ENCODE peak calls at places on chromosomes 12 and 14, in five cellular contexts. Y is left ventricle myocardium inferior, Z is HepG2, T is GM12878, I is GM13976. F is an unnamed sample.
A peak's percentile ranks its signal among the peaks of the same experiment; 100 is the strongest.

GRCh38 chr12:26434299-26434915 is 239.0 kb downstream of the SSPN start:
- DNase-seq in Y (no peak), Z (peak; percentile 48), T (no peak), I (peak; percentile 28), F (peak; percentile 20)

GRCh38 chr14:64736271-64737131 is 32.3 kb downstream of the PLEKHG3 start:
- DNase-seq in T (no peak), I (no peak), Y (peak; percentile 19), Z (peak; percentile 43), F (no peak)

GRCh38 chr12:105220150-105220928 is 15.6 kb downstream of the APPL2 start:
- DNase-seq in Y (no peak), T (no peak), I (no peak), Z (no peak), F (no peak)

GRCh38 chr12:125136702-125137101 is 71.5 kb downstream of the AACS start:
- DNase-seq in T (no peak), Y (no peak), Z (no peak), I (no peak), F (no peak)

GRCh38 chr12:30100736-30101135 is 317.0 kb upstream of the TMTC1 start:
- DNase-seq in Z (no peak), I (no peak), Y (no peak), T (no peak), F (no peak)

GRCh38 chr14:91872517-91873470 is 5.5 kb upstream of the TC2N start:
- DNase-seq in I (no peak), T (no peak), Y (peak; percentile 72), Z (no peak), F (no peak)

GRCh38 chr14:73403181-73403752 is 55.1 kb downstream of the NUMB start:
- DNase-seq in Y (no peak), I (no peak), Z (no peak), T (no peak), F (no peak)

GRCh38 chr12:82774666-82775065 is 88.0 kb downstream of the TMTC2 start:
- DNase-seq in I (no peak), Z (no peak), Y (no peak), T (no peak), F (no peak)

GRCh38 chr12:106146987-106147386 is 8.2 kb upstream of the NUAK1 start:
- DNase-seq in I (no peak), Y (no peak), T (no peak), Z (no peak), F (no peak)

GRCh38 chr12:53299101-53299453 is 418 bp upstream of the MYG1 start:
- DNase-seq in Y (no peak), T (no peak), I (no peak), Z (peak; percentile 23), F (no peak)

GRCh38 chr12:16613199-16613598 is 7.2 kb upstream of the LMO3 start:
- DNase-seq in Y (no peak), Z (no peak), T (no peak), I (no peak), F (no peak)

GRCh38 chr12:132502149-132502881 is 12.4 kb downstream of the FBRSL1 start:
- DNase-seq in I (no peak), Y (no peak), T (no peak), Z (no peak), F (no peak)

GRCh38 chr14:86203843-86204242 is 673.9 kb downstream of the FLRT2 start:
- DNase-seq in Y (no peak), T (no peak), Z (no peak), I (no peak), F (no peak)

GRCh38 chr12:51028126-51028810 is 2.1 kb upstream of the SLC11A2 start:
- DNase-seq in Z (peak; percentile 70), Y (no peak), T (no peak), I (no peak), F (no peak)

GRCh38 chr12:78402366-78403134 is 462.0 kb upstream of the SYT1 start:
- DNase-seq in T (no peak), I (no peak), Y (no peak), Z (no peak), F (no peak)

GRCh38 chr12:118060301-118061010 is 523 bp downstream of the WSB2 start:
- DNase-seq in I (no peak), Y (peak; percentile 61), T (no peak), Z (no peak), F (no peak)

GRCh38 chr12:122942609-122943008 is 23.7 kb downstream of the ABCB9 start:
- DNase-seq in Y (no peak), Z (peak; percentile 68), T (no peak), I (no peak), F (no peak)

GRCh38 chr14:75277796-75278421 is 719 bp upstream of the FOS start:
- DNase-seq in T (no peak), Y (no peak), I (no peak), Z (no peak), F (no peak)

GRCh38 chr14:56004807-56005579 is 113.2 kb upstream of the PELI2 start:
- DNase-seq in Y (no peak), I (peak; percentile 24), Z (no peak), T (peak; percentile 15), F (peak; percentile 24)

GRCh38 chr12:71958993-71959588 is 20.4 kb downstream of the TPH2 start:
- DNase-seq in I (no peak), T (no peak), Y (no peak), Z (no peak), F (no peak)

GRCh38 chr12:108823804-108824203 is 33.6 kb downstream of the SSH1 start:
- DNase-seq in I (no peak), Z (no peak), T (no peak), Y (no peak), F (no peak)

GRCh38 chr12:130126023-130126432 is 36.2 kb upstream of the FZD10 start:
- DNase-seq in T (no peak), Y (peak; percentile 49), I (no peak), Z (no peak), F (no peak)

GRCh38 chr14:67566908-67567307 is 33.2 kb downstream of the PIGH start:
- DNase-seq in I (no peak), Z (no peak), T (no peak), Y (no peak), F (no peak)

GRCh38 chr14:93952829-93953228 is 23.5 kb downstream of the ASB2 start:
- DNase-seq in I (no peak), T (no peak), Z (no peak), Y (no peak), F (no peak)

GRCh38 chr14:100851586-100851916 is 25.6 kb downstream of the MEG3 start:
- DNase-seq in Y (no peak), Z (no peak), I (no peak), T (no peak), F (no peak)

DNA sequence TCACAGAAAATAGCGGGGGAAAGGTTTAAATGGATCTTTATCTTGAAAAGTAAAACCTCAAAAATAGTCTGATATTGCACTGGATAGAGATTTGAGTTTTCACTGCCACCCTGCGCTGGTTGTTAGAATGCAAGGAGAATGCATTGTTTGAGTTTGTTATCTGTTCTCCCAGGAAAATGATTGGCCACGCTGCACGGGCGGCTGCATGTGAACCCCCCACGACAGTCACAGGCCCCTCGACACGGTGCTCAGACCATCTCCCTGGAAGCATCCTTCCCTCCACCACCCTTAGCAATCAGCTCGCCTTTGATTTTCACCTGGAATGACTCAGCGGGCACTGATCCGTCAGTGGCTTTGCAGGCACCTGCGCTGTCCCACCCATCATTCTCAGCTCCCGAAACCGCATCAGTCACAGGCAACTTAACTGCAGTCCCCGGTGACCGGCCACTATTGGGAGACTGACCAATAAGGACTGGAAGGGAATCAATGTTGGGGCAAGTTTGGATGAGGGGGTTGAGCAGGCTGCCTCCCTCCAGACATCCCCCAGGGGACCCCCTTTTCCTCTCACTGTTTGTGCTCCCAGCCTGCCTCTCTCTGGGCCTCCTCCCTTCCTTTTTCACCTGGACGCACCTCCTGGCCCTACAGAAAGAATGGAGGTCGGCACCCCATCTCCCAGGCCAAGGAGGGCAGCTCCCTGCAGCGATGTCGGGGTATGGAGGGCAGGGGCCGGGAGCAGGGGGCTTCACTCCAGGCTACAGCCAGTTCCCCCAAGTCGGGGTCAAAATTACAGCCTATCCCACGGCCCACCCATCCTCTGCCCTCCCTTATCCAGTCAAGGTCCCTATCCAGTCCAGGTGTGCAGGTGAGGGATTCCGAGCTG is 28.5 kb upstream of the C14orf180 start:
- DNase-seq in I (peak; percentile 37), Z (no peak), T (no peak), Y (no peak), F (no peak)
- TF ChIP-seq CTCF in I (no peak), Z (no peak), T (peak; percentile 9), Y (no peak), F (no peak)

DNA sequence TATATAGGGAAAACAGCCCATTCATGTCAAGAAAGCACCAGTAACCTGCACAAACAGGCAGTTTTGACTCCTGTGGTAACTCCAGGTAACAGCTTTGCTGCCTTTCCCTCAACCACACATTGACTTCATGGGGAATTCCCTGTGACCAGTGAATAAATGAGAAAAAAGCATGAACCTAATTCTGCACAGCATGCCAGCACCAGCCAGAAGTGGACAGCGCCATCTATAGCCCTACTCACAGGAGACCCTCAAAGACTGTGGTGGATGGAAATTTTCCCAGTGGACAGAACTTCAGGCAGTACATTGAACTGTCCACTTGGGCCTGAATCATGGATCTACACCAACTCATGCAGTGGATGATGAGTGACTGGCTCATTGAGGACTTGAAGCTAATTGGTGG is 152.1 kb downstream of the SLC8A3 start:
- DNase-seq in I (no peak), T (no peak), Z (peak; percentile 42), Y (no peak), F (no peak)
- TF ChIP-seq CTCF in I (no peak), T (peak; percentile 11), Z (peak; percentile 45), Y (no peak), F (no peak)

GRCh38 chr14:96072746-96073145 is 33.6 kb downstream of the C14orf132 start:
- DNase-seq in Y (no peak), T (no peak), I (no peak), Z (no peak), F (no peak)

GRCh38 chr14:96067985-96068930 is 29.1 kb downstream of the C14orf132 start:
- DNase-seq in Y (no peak), I (no peak), T (no peak), Z (no peak), F (no peak)

GRCh38 chr14:96071561-96071960 is 32.4 kb downstream of the C14orf132 start:
- DNase-seq in I (no peak), Y (no peak), T (no peak), Z (no peak), F (no peak)

GRCh38 chr14:96069421-96069820 is 30.3 kb downstream of the C14orf132 start:
- DNase-seq in Y (no peak), Z (no peak), T (no peak), I (no peak), F (no peak)

DNA sequence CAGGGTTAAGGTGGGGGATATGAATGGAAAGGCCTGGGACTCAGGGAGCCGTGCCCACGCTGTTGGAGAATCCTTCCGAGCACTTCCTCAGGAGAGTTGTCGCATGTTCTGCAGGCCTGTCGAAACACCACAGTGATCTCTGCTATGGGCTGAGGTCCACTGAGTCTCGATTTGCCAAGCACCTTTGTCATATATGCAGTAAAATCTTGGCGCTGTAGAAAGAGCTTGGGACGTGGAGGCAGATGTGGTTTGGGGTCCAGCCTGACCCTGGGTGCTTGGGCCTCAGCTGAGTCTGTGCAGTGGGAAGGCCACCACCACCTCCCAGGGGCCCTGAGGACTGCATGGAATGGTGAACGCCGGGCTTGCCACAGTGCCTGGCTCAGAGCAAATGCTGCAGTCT is 32.9 kb downstream of the C14orf132 start:
- DNase-seq in I (no peak), Z (no peak), T (no peak), Y (no peak), F (no peak)
- TF ChIP-seq CTCF in I (no peak), Z (no peak), T (no peak), Y (no peak), F (no peak)

DNA sequence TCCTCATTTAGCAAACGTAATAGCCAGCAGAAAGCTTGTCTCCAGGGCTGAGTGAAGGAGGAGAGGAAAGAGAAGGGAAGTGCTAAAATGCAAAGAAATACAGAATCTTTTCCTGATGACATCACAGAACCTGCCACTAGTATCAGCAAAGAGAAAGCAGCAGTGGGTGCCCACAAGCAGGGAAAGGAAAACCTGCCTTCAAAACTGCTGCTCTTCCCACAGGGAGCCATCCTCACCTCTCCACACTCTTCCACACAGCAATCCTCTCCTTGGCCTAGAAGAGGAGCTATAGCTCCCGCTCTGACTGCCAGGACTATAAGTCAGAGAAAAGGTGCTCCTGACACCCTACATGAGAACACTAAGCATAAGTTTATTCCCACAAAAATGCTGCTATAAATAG is 11.3 kb downstream of the MED13L start:
- DNase-seq in Y (no peak), Z (no peak), I (no peak), T (no peak), F (no peak)
- TF ChIP-seq CTCF in Y (no peak), Z (no peak), I (no peak), T (no peak), F (no peak)

F was measured in GM13977.